ENCODE peak calls at places on chromosomes 12 and 14, in four cellular contexts. One of them, this sample, is unnamed. For H3K4me1, the result is how much of the 10 kb centered on the place peaks cover.

GRCh38 chr14:37081220-37081619 is 91.2 kb downstream of the SLC25A21 start:
- DNase-seq in CD8-positive, alpha-beta memory T cell: no peak
- DNase-seq in transverse colon: no peak
- DNase-seq in suprapubic skin: no peak
- DNase-seq in this sample: peak

GRCh38 chr12:2743478-2743877 is 51.3 kb upstream of the FKBP4 start:
- DNase-seq in CD8-positive, alpha-beta memory T cell: no peak
- DNase-seq in transverse colon: no peak
- DNase-seq in suprapubic skin: no peak
- DNase-seq in this sample: no peak

GRCh38 chr14:56491299-56492285 is 88.0 kb upstream of the TMEM260 start:
- DNase-seq in CD8-positive, alpha-beta memory T cell: no peak
- DNase-seq in transverse colon: peak
- DNase-seq in suprapubic skin: no peak
- DNase-seq in this sample: no peak

GRCh38 chr12:113723631-113724030 is 242.5 kb downstream of the RBM19 start:
- DNase-seq in CD8-positive, alpha-beta memory T cell: no peak
- DNase-seq in transverse colon: no peak
- DNase-seq in suprapubic skin: no peak
- DNase-seq in this sample: no peak

GRCh38 chr12:22287056-22287455 is 47.5 kb downstream of the ST8SIA1 start:
- DNase-seq in CD8-positive, alpha-beta memory T cell: no peak
- DNase-seq in transverse colon: no peak
- DNase-seq in suprapubic skin: no peak
- DNase-seq in this sample: no peak

GRCh38 chr12:6820171-6820570 is 1.4 kb upstream of the GPR162 start:
- DNase-seq in CD8-positive, alpha-beta memory T cell: no peak
- DNase-seq in transverse colon: no peak
- DNase-seq in suprapubic skin: no peak
- DNase-seq in this sample: no peak

GRCh38 chr12:94874986-94875312 is 128.5 kb downstream of the NDUFA12 start:
- DNase-seq in CD8-positive, alpha-beta memory T cell: no peak
- DNase-seq in transverse colon: no peak
- DNase-seq in suprapubic skin: no peak
- DNase-seq in this sample: no peak

GRCh38 chr12:2395352-2395977 is 342.7 kb downstream of the CACNA1C start:
- DNase-seq in CD8-positive, alpha-beta memory T cell: peak
- DNase-seq in transverse colon: peak
- DNase-seq in suprapubic skin: no peak
- DNase-seq in this sample: peak

GRCh38 chr12:100199347-100200136 is 1.1 kb upstream of the ACTR6 start:
- DNase-seq in CD8-positive, alpha-beta memory T cell: peak
- DNase-seq in transverse colon: peak
- DNase-seq in suprapubic skin: peak
- DNase-seq in this sample: peak

GRCh38 chr12:110774824-110775223 is 32.1 kb upstream of the PPP1CC start:
- DNase-seq in CD8-positive, alpha-beta memory T cell: no peak
- DNase-seq in transverse colon: no peak
- DNase-seq in suprapubic skin: no peak
- DNase-seq in this sample: no peak

GRCh38 chr14:103422981-103423600 is 37.9 kb downstream of the MARK3 start:
- DNase-seq in CD8-positive, alpha-beta memory T cell: no peak
- DNase-seq in transverse colon: no peak
- DNase-seq in suprapubic skin: no peak
- DNase-seq in this sample: no peak

GRCh38 chr12:103399986-103400385 is 95.8 kb downstream of the C12orf42 start:
- DNase-seq in CD8-positive, alpha-beta memory T cell: no peak
- DNase-seq in transverse colon: no peak
- DNase-seq in suprapubic skin: no peak
- DNase-seq in this sample: no peak

GRCh38 chr12:27772328-27773049 is 7.5 kb upstream of the KLHL42 start:
- DNase-seq in CD8-positive, alpha-beta memory T cell: no peak
- DNase-seq in transverse colon: no peak
- DNase-seq in suprapubic skin: no peak
- DNase-seq in this sample: no peak

GRCh38 chr14:100771121-100771800 is 44.6 kb downstream of the DLK1 start:
- DNase-seq in CD8-positive, alpha-beta memory T cell: no peak
- DNase-seq in transverse colon: no peak
- DNase-seq in suprapubic skin: peak
- DNase-seq in this sample: no peak

GRCh38 chr12:31570880-31571279 is 20.1 kb downstream of the DENND5B start:
- DNase-seq in CD8-positive, alpha-beta memory T cell: no peak
- DNase-seq in transverse colon: no peak
- DNase-seq in suprapubic skin: no peak
- DNase-seq in this sample: no peak
- H3K4me1 ChIP-seq in CD8-positive, alpha-beta memory T cell: under half
- H3K4me1 ChIP-seq in transverse colon: under half
- H3K4me1 ChIP-seq in suprapubic skin: under half
- H3K4me1 ChIP-seq in this sample: under half

GRCh38 chr12:71125949-71126348 is 31.9 kb downstream of the TSPAN8 start:
- DNase-seq in CD8-positive, alpha-beta memory T cell: no peak
- DNase-seq in transverse colon: no peak
- DNase-seq in suprapubic skin: no peak
- DNase-seq in this sample: no peak
- H3K4me3 ChIP-seq in CD8-positive, alpha-beta memory T cell: no peak
- H3K4me3 ChIP-seq in transverse colon: no peak
- H3K4me3 ChIP-seq in suprapubic skin: no peak
- H3K4me3 ChIP-seq in this sample: no peak

GRCh38 chr14:24063263-24063836 is 8.0 kb upstream of the CPNE6 start:
- DNase-seq in CD8-positive, alpha-beta memory T cell: no peak
- DNase-seq in transverse colon: peak
- DNase-seq in suprapubic skin: no peak
- DNase-seq in this sample: peak
- H3K4me1 ChIP-seq in CD8-positive, alpha-beta memory T cell: under half
- H3K4me1 ChIP-seq in transverse colon: under half
- H3K4me1 ChIP-seq in suprapubic skin: under half
- H3K4me1 ChIP-seq in this sample: under half

DNA sequence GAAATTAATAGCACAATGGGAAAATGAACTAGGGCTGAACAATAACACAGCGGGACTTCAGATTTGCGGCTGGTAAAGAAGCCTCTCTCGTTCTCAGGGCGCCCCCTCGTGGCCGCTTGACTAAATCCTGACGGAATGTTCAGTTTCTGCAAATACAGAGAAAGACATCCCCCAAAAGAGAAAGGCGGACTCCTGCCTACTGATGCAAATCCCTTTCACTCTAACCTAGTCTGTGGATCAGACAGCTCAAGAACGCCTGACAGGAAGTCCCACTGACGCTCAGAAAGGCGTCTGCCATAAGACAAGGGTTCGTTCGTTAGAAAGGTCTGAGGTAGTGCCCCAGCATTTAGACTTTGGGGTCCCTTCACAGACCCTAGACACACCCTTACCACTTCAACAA is 2.5 kb downstream of the NUAK1 start:
- DNase-seq in CD8-positive, alpha-beta memory T cell: peak
- DNase-seq in transverse colon: peak
- DNase-seq in suprapubic skin: peak
- DNase-seq in this sample: peak
- H3K4me3 ChIP-seq in CD8-positive, alpha-beta memory T cell: no peak
- H3K4me3 ChIP-seq in transverse colon: no peak
- H3K4me3 ChIP-seq in suprapubic skin: peak
- H3K4me3 ChIP-seq in this sample: peak

GRCh38 chr14:73753043-73753886 is 39.1 kb upstream of the PNMA1 start:
- DNase-seq in CD8-positive, alpha-beta memory T cell: no peak
- DNase-seq in transverse colon: peak
- DNase-seq in suprapubic skin: no peak
- DNase-seq in this sample: no peak

GRCh38 chr14:73751157-73751691 is 37.0 kb upstream of the PNMA1 start:
- DNase-seq in CD8-positive, alpha-beta memory T cell: no peak
- DNase-seq in transverse colon: peak
- DNase-seq in suprapubic skin: no peak
- DNase-seq in this sample: no peak

GRCh38 chr14:73753887-73754880 is 40.0 kb upstream of the PNMA1 start:
- DNase-seq in CD8-positive, alpha-beta memory T cell: no peak
- DNase-seq in transverse colon: peak
- DNase-seq in suprapubic skin: no peak
- DNase-seq in this sample: no peak

GRCh38 chr14:73750161-73750901 is 36.1 kb upstream of the PNMA1 start:
- DNase-seq in CD8-positive, alpha-beta memory T cell: no peak
- DNase-seq in transverse colon: no peak
- DNase-seq in suprapubic skin: no peak
- DNase-seq in this sample: no peak

GRCh38 chr14:73752297-73752992 is 38.3 kb upstream of the PNMA1 start:
- DNase-seq in CD8-positive, alpha-beta memory T cell: no peak
- DNase-seq in transverse colon: peak
- DNase-seq in suprapubic skin: no peak
- DNase-seq in this sample: peak
- H3K4me1 ChIP-seq in CD8-positive, alpha-beta memory T cell: half or more
- H3K4me1 ChIP-seq in transverse colon: half or more
- H3K4me1 ChIP-seq in suprapubic skin: half or more
- H3K4me1 ChIP-seq in this sample: half or more

GRCh38 chr14:86943391-86944365 is 1049.3 kb downstream of the GALC start:
- DNase-seq in CD8-positive, alpha-beta memory T cell: no peak
- DNase-seq in transverse colon: no peak
- DNase-seq in suprapubic skin: no peak
- DNase-seq in this sample: no peak
- H3K4me3 ChIP-seq in CD8-positive, alpha-beta memory T cell: no peak
- H3K4me3 ChIP-seq in transverse colon: no peak
- H3K4me3 ChIP-seq in suprapubic skin: no peak
- H3K4me3 ChIP-seq in this sample: no peak

GRCh38 chr14:22974530-22975313 is 7.6 kb downstream of the AJUBA start:
- DNase-seq in CD8-positive, alpha-beta memory T cell: no peak
- DNase-seq in transverse colon: no peak
- DNase-seq in suprapubic skin: no peak
- DNase-seq in this sample: no peak
- H3K4me1 ChIP-seq in CD8-positive, alpha-beta memory T cell: under half
- H3K4me1 ChIP-seq in transverse colon: under half
- H3K4me1 ChIP-seq in suprapubic skin: under half
- H3K4me1 ChIP-seq in this sample: under half